ENCODE peak calls at places on chromosomes 5 and 9, in eight cellular contexts. X is stomach, S is nephron progenitor cell, L is epithelial cell of esophagus, P is progenitor cell of endocrine pancreas, N is GM20000, D is hepatocyte, B is GM13976. J is an unnamed sample.

GRCh38 chr9:20356392-20357206 is 265.7 kb downstream of the MLLT3 start:
- DNase-seq in L (peak), S (peak), D (peak), P (peak), X (peak), B (peak), N (peak), J (no peak)

GRCh38 chr9:107390806-107391205 is 98.8 kb downstream of the KLF4 start:
- DNase-seq in D (no peak), N (no peak), X (no peak), L (no peak), P (no peak), B (no peak), S (no peak), J (no peak)

GRCh38 chr9:137449931-137450537 is 8.9 kb upstream of the ENTPD8 start:
- DNase-seq in X (no peak), B (no peak), L (no peak), P (no peak), N (no peak), D (no peak), S (peak), J (no peak)

GRCh38 chr9:128979111-128979510 is 31.6 kb downstream of the NUP188 start:
- DNase-seq in L (no peak), P (no peak), B (no peak), D (no peak), S (no peak), N (no peak), X (no peak), J (no peak)

GRCh38 chr5:79495311-79495710 is 18.6 kb downstream of the HOMER1 start:
- DNase-seq in P (no peak), S (no peak), X (no peak), L (peak), N (no peak), B (no peak), D (peak), J (no peak)

GRCh38 chr9:92971776-92972175 is 24.5 kb downstream of the FGD3 start:
- DNase-seq in D (no peak), X (no peak), S (no peak), B (no peak), L (no peak), N (no peak), P (no peak), J (no peak)

GRCh38 chr5:108681079-108681921 is 66.4 kb upstream of the FER start:
- DNase-seq in S (peak), P (no peak), X (no peak), N (peak), L (peak), B (peak), D (peak), J (no peak)

GRCh38 chr5:657570-657969 is 35.6 kb downstream of the TPPP start:
- DNase-seq in X (no peak), D (no peak), S (no peak), N (no peak), L (peak), B (no peak), P (no peak), J (no peak)

GRCh38 chr5:78644741-78645300 is 3.8 kb downstream of the LHFPL2 start:
- DNase-seq in L (no peak), N (no peak), D (no peak), P (no peak), S (no peak), X (no peak), B (no peak), J (no peak)

GRCh38 chr5:148454576-148454975 is 70.8 kb downstream of the FBXO38 start:
- DNase-seq in D (no peak), L (no peak), N (no peak), B (no peak), S (no peak), X (no peak), P (no peak), J (no peak)

GRCh38 chr5:151696470-151697061 is 9.9 kb upstream of the SPARC start:
- DNase-seq in P (no peak), D (peak), B (no peak), L (peak), X (no peak), N (no peak), S (peak), J (no peak)

GRCh38 chr5:44943637-44944036 is 134.9 kb downstream of the MRPS30 start:
- DNase-seq in B (no peak), X (no peak), L (peak), N (no peak), S (no peak), D (no peak), P (no peak), J (no peak)

GRCh38 chr9:17614929-17615328 is 36.1 kb downstream of the SH3GL2 start:
- DNase-seq in S (no peak), B (no peak), P (no peak), L (peak), X (no peak), N (no peak), D (no peak), J (no peak)

GRCh38 chr5:142584843-142585242 is 101.0 kb downstream of the FGF1 start:
- DNase-seq in D (no peak), N (no peak), B (no peak), X (no peak), L (no peak), S (no peak), P (no peak), J (no peak)

GRCh38 chr5:10464173-10464572 is 22.5 kb downstream of the ROPN1L start:
- DNase-seq in D (no peak), S (no peak), B (no peak), X (no peak), L (no peak), N (no peak), P (no peak), J (peak)

GRCh38 chr9:34493972-34494535 is 28.7 kb downstream of the ENHO start:
- DNase-seq in N (no peak), B (no peak), P (peak), L (peak), X (peak), S (peak), D (peak), J (no peak)

GRCh38 chr5:4647056-4647455 is 493.1 kb upstream of the ADAMTS16 start:
- DNase-seq in D (no peak), L (no peak), X (no peak), N (no peak), S (no peak), P (no peak), B (no peak), J (no peak)

GRCh38 chr5:67520161-67520886 is 323.7 kb upstream of the CD180 start:
- DNase-seq in L (no peak), P (no peak), B (no peak), N (no peak), X (no peak), D (no peak), S (no peak), J (no peak)

GRCh38 chr9:33782395-33783152 is 12.8 kb upstream of the PRSS3 start:
- DNase-seq in L (peak), N (no peak), D (no peak), P (no peak), B (no peak), S (no peak), X (no peak), J (no peak)

GRCh38 chr9:1100945-1101344 is 50.8 kb downstream of the DMRT2 start:
- DNase-seq in N (no peak), B (no peak), P (peak), D (no peak), S (peak), L (peak), X (peak), J (no peak)

GRCh38 chr5:88092358-88092757 is 176.3 kb downstream of the TMEM161B start:
- DNase-seq in D (no peak), S (no peak), X (no peak), L (no peak), B (no peak), N (no peak), P (no peak), J (no peak)

GRCh38 chr9:34431661-34432060 is 26.7 kb downstream of the FAM219A start:
- DNase-seq in S (no peak), N (no peak), D (no peak), P (no peak), X (peak), B (no peak), L (no peak), J (no peak)

GRCh38 chr5:50744761-50745160 is 78.3 kb downstream of the PARP8 start:
- DNase-seq in P (no peak), S (no peak), X (no peak), L (peak), N (peak), B (peak), D (peak), J (no peak)

GRCh38 chr5:34663771-34664496 is 7.8 kb downstream of the RAI14 start:
- DNase-seq in N (no peak), L (no peak), D (no peak), B (no peak), S (no peak), X (no peak), P (no peak), J (no peak)

GRCh38 chr5:127425868-127426267 is 91.6 kb upstream of the PRRC1 start:
- DNase-seq in B (no peak), X (no peak), N (no peak), P (no peak), S (no peak), D (no peak), L (no peak), J (no peak)

GRCh38 chr5:962801-963200 is 45.8 kb upstream of the NKD2 start:
- DNase-seq in S (no peak), X (no peak), D (no peak), N (no peak), P (no peak), L (no peak), B (no peak), J (no peak)

GRCh38 chr5:56516034-56516433 is 282.9 kb upstream of the ANKRD55 start:
- DNase-seq in B (no peak), S (no peak), X (no peak), P (no peak), N (no peak), D (no peak), L (peak), J (no peak)

GRCh38 chr5:72355706-72356299 is 35.6 kb downstream of the PTCD2 start:
- DNase-seq in D (peak), S (peak), L (peak), X (no peak), B (no peak), P (no peak), N (no peak), J (no peak)

GRCh38 chr9:18437315-18438200 is 36.4 kb upstream of the ADAMTSL1 start:
- DNase-seq in X (peak), D (peak), P (no peak), B (no peak), N (no peak), L (no peak), S (peak), J (no peak)

GRCh38 chr5:54956922-54957321 is 28.5 kb downstream of the ESM1 start:
- DNase-seq in P (no peak), L (no peak), B (no peak), S (no peak), X (no peak), N (no peak), D (no peak), J (no peak)

GRCh38 chr9:134437417-134438203 is 111.4 kb downstream of the RXRA start:
- DNase-seq in P (no peak), S (peak), D (peak), X (peak), N (no peak), L (no peak), B (no peak), J (no peak)

GRCh38 chr5:13814293-13814692 is 130.2 kb downstream of the DNAH5 start:
- DNase-seq in L (peak), N (no peak), X (no peak), D (no peak), S (no peak), P (no peak), B (no peak), J (no peak)
- TF ChIP-seq CTCF in L (peak), N (no peak), X (no peak), D (peak), S (no peak), P (no peak), B (no peak), J (peak)

GRCh38 chr5:89281211-89281610 is 398.2 kb upstream of the MEF2C start:
- DNase-seq in B (no peak), S (no peak), L (no peak), N (no peak), X (no peak), D (no peak), P (no peak), J (no peak)

GRCh38 chr5:89282038-89282831 is 399.3 kb upstream of the MEF2C start:
- DNase-seq in S (no peak), L (no peak), N (peak), B (no peak), D (no peak), X (no peak), P (no peak), J (no peak)

GRCh38 chr5:89286320-89286719 is 403.3 kb upstream of the MEF2C start:
- DNase-seq in B (no peak), S (no peak), X (no peak), P (no peak), D (no peak), N (no peak), L (no peak), J (no peak)

GRCh38 chr5:89282832-89283510 is 400.0 kb upstream of the MEF2C start:
- DNase-seq in S (no peak), N (peak), P (no peak), D (peak), B (no peak), L (peak), X (no peak), J (no peak)

GRCh38 chr5:89283758-89284493 is 400.9 kb upstream of the MEF2C start:
- DNase-seq in B (no peak), P (no peak), X (no peak), S (no peak), D (no peak), L (no peak), N (no peak), J (no peak)
- TF ChIP-seq CTCF in B (no peak), P (peak), X (no peak), S (no peak), D (no peak), L (no peak), N (no peak), J (no peak)

DNA sequence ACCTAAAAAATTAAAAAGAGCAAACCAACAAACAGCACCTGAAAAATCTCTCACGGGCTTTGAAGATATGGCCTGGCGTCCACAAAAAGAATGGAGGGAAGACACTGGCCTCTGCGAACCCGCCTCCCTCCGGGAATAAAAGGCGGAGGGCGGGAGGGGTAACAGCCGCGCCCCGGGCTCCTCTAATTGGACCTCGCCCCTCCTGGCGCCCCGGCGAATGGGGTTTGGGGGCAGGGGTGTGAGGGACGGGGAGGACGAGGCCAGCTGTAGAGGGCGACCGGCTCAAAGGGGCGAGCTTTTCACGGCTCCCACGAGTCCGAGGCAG is 753 bp downstream of the FANCC start:
- DNase-seq in B (peak), S (peak), D (peak), N (peak), P (peak), X (peak), L (peak), J (no peak)
- TF ChIP-seq CTCF in B (peak), S (no peak), D (peak), N (no peak), P (no peak), X (no peak), L (no peak), J (peak)

GRCh38 chr5:99320461-99320860 is 391.7 kb upstream of the CHD1 start:
- DNase-seq in D (peak), X (peak), P (no peak), L (peak), B (no peak), S (no peak), N (no peak), J (no peak)
- TF ChIP-seq CTCF in D (no peak), X (no peak), P (peak), L (no peak), B (no peak), S (no peak), N (no peak), J (no peak)

GRCh38 chr9:23841304-23841703 is 15.3 kb upstream of the ELAVL2 start:
- DNase-seq in D (no peak), B (no peak), L (no peak), N (no peak), P (no peak), X (no peak), S (no peak), J (no peak)

DNA sequence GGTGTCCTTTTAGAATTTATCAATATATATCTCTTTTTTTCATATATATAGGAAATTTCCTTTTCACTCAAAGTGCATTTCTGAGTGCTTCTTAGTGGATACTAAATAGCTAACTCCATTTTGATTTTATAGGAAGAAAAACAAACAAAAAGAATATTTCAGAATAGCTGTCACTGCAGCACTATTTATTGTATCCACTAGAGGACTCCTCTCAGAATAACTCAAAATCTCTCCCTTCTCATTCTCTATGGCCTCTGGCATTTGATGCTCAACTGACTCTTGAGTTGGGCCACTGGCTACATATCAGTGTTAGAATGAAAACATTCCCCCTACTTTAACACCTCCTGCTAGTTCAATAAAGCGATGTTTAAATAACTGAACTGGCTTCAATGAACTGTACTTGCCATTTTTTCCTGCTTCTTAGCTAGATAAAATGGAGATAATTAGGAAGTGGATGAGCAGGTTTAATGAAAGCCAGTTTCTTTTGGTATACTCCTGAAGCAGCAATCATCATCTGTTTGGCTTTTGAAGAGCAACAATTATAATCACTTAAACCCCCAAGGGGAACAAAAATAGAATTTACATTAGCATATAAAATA is 16.6 kb upstream of the ELAVL2 start:
- DNase-seq in S (no peak), D (no peak), N (no peak), X (no peak), P (no peak), B (no peak), L (no peak), J (no peak)
- TF ChIP-seq CTCF in S (peak), D (no peak), N (no peak), X (no peak), P (peak), B (no peak), L (peak), J (no peak)

DNA sequence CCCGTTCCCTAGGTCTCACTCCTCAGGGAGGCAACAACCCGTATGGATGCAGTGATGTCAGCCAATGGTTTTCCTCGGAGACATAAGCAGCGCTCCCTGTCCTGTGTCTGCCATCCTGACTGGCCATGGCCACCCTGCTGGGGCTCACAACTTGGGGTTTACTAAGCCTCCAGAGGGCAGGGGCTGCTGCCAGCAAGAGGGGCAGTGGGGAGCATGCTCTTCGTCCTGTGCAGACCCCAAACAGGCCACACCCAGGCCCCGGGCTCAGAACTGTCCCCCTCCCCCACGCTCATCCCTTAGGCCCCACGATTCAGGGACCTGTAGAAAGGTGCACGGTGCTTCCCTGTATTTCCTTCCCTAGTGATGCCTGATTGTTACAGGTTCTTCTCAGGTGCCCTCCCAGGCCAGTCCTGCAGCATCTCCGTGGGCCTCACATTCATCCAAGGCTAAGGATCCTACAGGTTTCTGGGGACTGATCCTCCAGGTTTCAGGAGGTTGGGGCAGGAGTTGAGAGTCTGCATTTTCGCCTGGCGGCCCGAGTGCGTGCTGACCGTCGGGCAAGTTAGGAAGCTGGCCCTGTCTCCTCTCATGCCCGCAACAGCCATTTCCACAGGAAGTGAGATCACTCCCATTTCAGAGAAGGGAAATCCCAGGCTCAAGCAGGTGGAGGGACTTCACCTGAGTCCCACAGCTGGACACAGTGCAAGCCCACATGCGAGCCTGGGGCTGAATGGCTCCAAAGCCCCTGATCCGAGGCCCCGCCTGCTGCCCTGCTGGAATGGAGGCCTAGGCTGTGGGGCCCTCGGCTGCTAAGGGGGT is 217.6 kb downstream of the ROR2 start:
- DNase-seq in S (no peak), B (peak), N (peak), X (no peak), D (no peak), L (no peak), P (no peak), J (no peak)
- TF ChIP-seq CTCF in S (no peak), B (no peak), N (no peak), X (no peak), D (no peak), L (no peak), P (no peak), J (no peak)

GRCh38 chr5:177535125-177535524 is 18.4 kb upstream of the DDX41 start:
- DNase-seq in D (no peak), P (no peak), B (no peak), N (no peak), X (no peak), S (no peak), L (no peak), J (no peak)
- TF ChIP-seq CTCF in D (no peak), P (no peak), B (no peak), N (no peak), X (no peak), S (no peak), L (no peak), J (peak)

GRCh38 chr5:58787982-58788381 is 205.1 kb downstream of the RAB3C start:
- DNase-seq in D (no peak), N (no peak), B (no peak), X (no peak), S (no peak), P (no peak), L (no peak), J (no peak)

GRCh38 chr5:58794875-58795274 is 212.0 kb downstream of the RAB3C start:
- DNase-seq in N (no peak), D (no peak), L (peak), P (no peak), X (no peak), S (no peak), B (no peak), J (no peak)

GRCh38 chr5:58795327-58795726 is 212.5 kb downstream of the RAB3C start:
- DNase-seq in S (no peak), D (no peak), P (no peak), N (no peak), B (no peak), L (no peak), X (no peak), J (no peak)

DNA sequence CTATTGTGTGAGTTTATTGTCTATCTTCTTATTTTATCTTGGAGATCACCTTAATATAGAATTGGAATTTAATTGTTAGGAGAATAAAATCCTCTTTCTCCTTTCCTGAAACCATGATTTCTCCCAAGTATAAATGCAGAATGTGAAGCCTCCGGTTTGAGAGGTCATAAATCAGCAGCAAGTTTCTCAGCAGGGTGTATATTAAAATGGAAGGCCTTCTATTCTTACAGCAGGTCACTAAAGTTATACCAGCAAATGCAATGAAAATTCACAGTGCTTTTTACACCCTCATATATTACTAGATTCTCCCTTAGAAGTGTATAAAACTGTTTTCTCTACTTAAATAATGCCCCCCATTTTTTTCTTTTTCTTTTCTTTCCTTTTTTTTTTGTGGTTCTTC is 211.0 kb downstream of the RAB3C start:
- DNase-seq in X (no peak), L (no peak), P (no peak), D (no peak), N (no peak), B (no peak), S (no peak), J (no peak)
- TF ChIP-seq CTCF in X (no peak), L (no peak), P (no peak), D (no peak), N (no peak), B (no peak), S (no peak), J (no peak)